ENCODE peak calls at places on chromosomes 11 and 22, in four cellular contexts. N is neural progenitor cell, V is epithelial cell of esophagus, Z is mammary epithelial cell. R is an unnamed sample.

GRCh38 chr22:49253656-49254055 is 574.0 kb downstream of the BRD1 start:
- DNase-seq in N (no peak), V (no peak), Z (no peak), R (no peak)

GRCh38 chr11:27209562-27210005 is 153.4 kb downstream of the CCDC34 start:
- DNase-seq in N (no peak), V (peak), Z (peak), R (peak)

GRCh38 chr11:129285387-129285786 is 90.3 kb upstream of the BARX2 start:
- DNase-seq in N (no peak), V (no peak), Z (no peak), R (no peak)

GRCh38 chr11:70377645-70378044 is 20.7 kb upstream of the CTTN start:
- DNase-seq in N (no peak), V (no peak), Z (no peak), R (no peak)

GRCh38 chr11:20367313-20367948 is 3.9 kb downstream of the HTATIP2 start:
- DNase-seq in N (no peak), V (peak), Z (peak), R (peak)

GRCh38 chr11:122180435-122180834 is 64.4 kb upstream of the BLID start:
- DNase-seq in N (no peak), V (peak), Z (peak), R (peak)

GRCh38 chr11:121688860-121689614 is 236.3 kb upstream of the SORL1-AS1 start:
- DNase-seq in N (peak), V (no peak), Z (no peak), R (no peak)

GRCh38 chr11:7983832-7984590 is 3.1 kb upstream of the EIF3F start:
- DNase-seq in N (no peak), V (no peak), Z (no peak), R (no peak)

GRCh38 chr22:41939981-41940852 is 6.7 kb downstream of the CENPM start:
- DNase-seq in N (no peak), V (peak), Z (no peak), R (no peak)

GRCh38 chr11:95076416-95076815 is 9.7 kb downstream of the SRSF8 start:
- DNase-seq in N (no peak), V (peak), Z (peak), R (peak)

GRCh38 chr11:46895821-46896220 is 22.5 kb downstream of the LRP4 start:
- DNase-seq in N (no peak), V (no peak), Z (no peak), R (peak)

GRCh38 chr11:8285796-8286195 is 22.1 kb upstream of the LMO1 start:
- DNase-seq in N (no peak), V (no peak), Z (no peak), R (no peak)

GRCh38 chr11:16170448-16170847 is 185.9 kb downstream of the SOX6 start:
- DNase-seq in N (no peak), V (no peak), Z (no peak), R (no peak)

GRCh38 chr22:43498856-43499253 is 87.0 kb downstream of the MPPED1 start:
- DNase-seq in N (no peak), V (no peak), Z (no peak), R (no peak)

GRCh38 chr11:43941257-43941879 is 1.1 kb upstream of the C11orf96 start:
- DNase-seq in N (no peak), V (no peak), Z (no peak), R (no peak)

GRCh38 chr11:43936081-43936480 is 6.4 kb upstream of the C11orf96 start:
- DNase-seq in N (no peak), V (no peak), Z (no peak), R (no peak)

GRCh38 chr11:43934359-43935130 is 7.9 kb upstream of the C11orf96 start:
- DNase-seq in N (no peak), V (no peak), Z (no peak), R (no peak)

GRCh38 chr11:43935131-43935979 is 7.1 kb upstream of the C11orf96 start:
- DNase-seq in N (no peak), V (no peak), Z (no peak), R (no peak)

DNA sequence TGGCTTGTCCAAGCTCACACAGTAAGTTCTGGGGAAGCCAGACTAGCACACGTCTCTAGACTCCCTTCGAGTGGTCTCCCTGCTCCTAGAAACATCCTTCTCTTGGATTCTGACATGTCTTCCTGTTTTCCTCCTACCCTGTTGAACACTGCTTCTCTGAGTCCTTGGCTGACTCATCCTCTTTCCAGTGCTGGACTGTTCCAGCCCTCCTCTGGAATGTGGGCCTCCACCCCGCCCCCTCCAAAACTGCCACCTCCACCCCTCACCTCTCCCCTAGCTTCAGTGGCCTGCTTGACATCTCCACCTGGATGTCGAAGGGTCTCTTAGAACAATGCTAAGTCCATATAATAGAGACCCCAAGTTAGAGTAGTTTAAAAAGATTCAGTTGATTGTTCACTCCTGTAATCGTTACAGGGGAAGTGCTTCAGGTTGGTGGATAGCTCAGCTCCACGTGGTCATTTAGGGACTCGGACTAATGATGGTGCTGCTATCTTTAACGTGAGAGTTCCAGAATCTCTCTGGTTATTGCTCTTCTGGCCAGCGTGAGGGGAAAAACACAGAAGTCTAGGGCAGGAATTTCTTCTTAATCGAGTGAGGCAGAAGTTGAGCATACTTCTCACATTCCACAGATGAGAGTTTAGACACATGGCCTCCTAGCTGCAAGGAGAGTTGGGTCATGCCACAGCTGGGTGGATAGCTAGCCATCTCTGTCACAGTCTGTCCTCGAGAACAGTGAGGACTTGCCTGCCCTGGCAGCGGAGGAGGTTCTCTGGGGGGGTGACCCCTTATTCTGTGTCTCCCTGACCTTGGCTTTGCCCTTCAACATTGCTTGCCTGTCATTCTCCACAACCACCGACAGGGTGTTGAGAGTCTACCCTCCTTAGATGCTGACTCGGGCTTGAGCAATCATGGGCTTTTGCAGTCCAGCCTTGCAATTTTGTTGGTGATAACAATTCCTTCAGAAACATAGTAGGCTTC is 4.7 kb upstream of the C11orf96 start:
- DNase-seq in N (no peak), V (peak), Z (peak), R (peak)
- TF ChIP-seq CTCF in N (no peak), V (no peak), Z (peak), R (peak)

GRCh38 chr11:117786099-117786870 is 10.7 kb downstream of the DSCAML1 start:
- DNase-seq in N (no peak), V (peak), Z (peak), R (peak)
- TF ChIP-seq CTCF in N (no peak), V (no peak), Z (no peak), R (no peak)

GRCh38 chr11:81963018-81963417 is 770.6 kb downstream of the FAM181B start:
- DNase-seq in N (no peak), V (no peak), Z (no peak), R (peak)
- TF ChIP-seq CTCF in N (peak), V (peak), Z (peak), R (no peak)

GRCh38 chr11:118696673-118697226 is 17.3 kb upstream of the TREH start:
- DNase-seq in N (no peak), V (no peak), Z (no peak), R (no peak)
- TF ChIP-seq CTCF in N (no peak), V (no peak), Z (no peak), R (no peak)

R was measured in MCF 10A.